ENCODE peak calls at places on chromosomes 11 and 22, in six cellular contexts. One of them, this sample, is unnamed.

GRCh38 chr11:304915-305833 is 2.4 kb upstream of the IFITM2 start:
- DNase-seq in PC-3: peak; percentile 66
- DNase-seq in GM23338: peak; percentile 94
- DNase-seq in GM23248: peak; percentile 87
- DNase-seq in OCI-LY7: peak; percentile 80
- DNase-seq in Karpas-422: peak; percentile 71
- DNase-seq in this sample: peak; percentile 87

GRCh38 chr11:69367211-69367964 is 73.4 kb downstream of the MYEOV start:
- DNase-seq in GM23338: no peak
- DNase-seq in PC-3: peak; percentile 77
- DNase-seq in OCI-LY7: no peak
- DNase-seq in GM23248: peak; percentile 18
- DNase-seq in Karpas-422: no peak
- DNase-seq in this sample: no peak

GRCh38 chr11:70210516-70210915 is 7.4 kb downstream of the FADD start:
- DNase-seq in GM23248: peak; percentile 91
- DNase-seq in Karpas-422: no peak
- DNase-seq in OCI-LY7: no peak
- DNase-seq in PC-3: no peak
- DNase-seq in GM23338: no peak
- DNase-seq in this sample: no peak

GRCh38 chr11:44621784-44622183 is 56.3 kb downstream of the CD82 start:
- DNase-seq in Karpas-422: no peak
- DNase-seq in GM23338: no peak
- DNase-seq in OCI-LY7: no peak
- DNase-seq in GM23248: no peak
- DNase-seq in PC-3: no peak
- DNase-seq in this sample: no peak

GRCh38 chr11:131070365-131070764 is 154.1 kb upstream of the SNX19 start:
- DNase-seq in Karpas-422: no peak
- DNase-seq in GM23248: no peak
- DNase-seq in GM23338: peak; percentile 42
- DNase-seq in OCI-LY7: no peak
- DNase-seq in PC-3: no peak
- DNase-seq in this sample: no peak

GRCh38 chr11:64891215-64891848 is 12.9 kb upstream of the EHD1 start:
- DNase-seq in PC-3: no peak
- DNase-seq in GM23338: no peak
- DNase-seq in OCI-LY7: no peak
- DNase-seq in GM23248: no peak
- DNase-seq in Karpas-422: no peak
- DNase-seq in this sample: peak; percentile 68

GRCh38 chr22:27986937-27987336 is 67.9 kb upstream of the PITPNB start:
- DNase-seq in GM23338: no peak
- DNase-seq in Karpas-422: no peak
- DNase-seq in PC-3: no peak
- DNase-seq in GM23248: no peak
- DNase-seq in OCI-LY7: no peak
- DNase-seq in this sample: no peak

GRCh38 chr11:72079776-72080325 is 491 bp downstream of the NUMA1 start:
- DNase-seq in GM23338: peak; percentile 10
- DNase-seq in Karpas-422: no peak
- DNase-seq in OCI-LY7: peak; percentile 14
- DNase-seq in PC-3: no peak
- DNase-seq in GM23248: peak; percentile 51
- DNase-seq in this sample: peak; percentile 27

GRCh38 chr11:59062602-59063529 is 23.2 kb upstream of the GLYATL1B start:
- DNase-seq in OCI-LY7: no peak
- DNase-seq in Karpas-422: no peak
- DNase-seq in GM23248: no peak
- DNase-seq in GM23338: peak; percentile 36
- DNase-seq in PC-3: no peak
- DNase-seq in this sample: no peak

GRCh38 chr11:125931681-125932080 is 14.2 kb upstream of the VSIG10L2 start:
- DNase-seq in GM23338: no peak
- DNase-seq in PC-3: no peak
- DNase-seq in OCI-LY7: no peak
- DNase-seq in GM23248: no peak
- DNase-seq in Karpas-422: no peak
- DNase-seq in this sample: no peak

DNA sequence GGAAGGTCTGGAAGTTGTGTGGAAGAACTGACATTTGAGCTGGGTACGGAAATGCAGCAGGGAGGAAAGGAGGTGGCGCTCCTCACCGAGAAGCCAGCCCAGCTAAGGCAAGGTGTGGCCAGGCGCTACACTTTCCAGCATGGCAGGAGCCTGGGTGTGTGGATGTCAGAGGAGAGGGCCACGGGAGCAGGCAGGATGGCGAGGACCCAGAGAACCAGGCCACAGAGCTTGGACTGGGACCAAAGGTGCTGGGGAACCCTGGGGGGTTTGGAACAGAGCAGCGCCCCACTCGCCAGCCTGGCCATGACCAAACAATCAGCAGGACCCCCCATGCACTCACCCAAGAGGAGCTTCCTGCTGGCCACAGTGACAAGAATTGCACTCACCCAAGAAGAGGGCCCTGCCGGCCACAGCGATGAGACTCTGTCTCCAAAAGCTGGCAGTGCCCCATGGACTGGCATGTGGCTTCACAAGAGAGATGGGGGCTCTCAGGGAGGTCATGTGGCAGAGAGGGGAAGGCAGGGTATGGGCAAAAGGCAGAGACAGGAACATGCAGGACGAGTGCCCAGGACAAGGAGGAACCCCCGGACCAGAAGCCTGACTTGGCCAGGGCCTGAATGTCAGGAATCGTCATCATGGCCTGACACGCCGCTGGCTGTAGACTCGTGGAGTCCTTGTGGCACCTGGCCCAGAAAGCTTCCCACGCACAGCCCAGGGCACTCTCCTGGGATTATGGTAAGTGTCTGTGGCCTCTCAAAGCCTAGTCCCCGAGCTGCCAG is 45.4 kb downstream of the IGF2 start:
- DNase-seq in OCI-LY7: no peak
- DNase-seq in PC-3: no peak
- DNase-seq in GM23248: peak; percentile 93
- DNase-seq in Karpas-422: no peak
- DNase-seq in GM23338: no peak
- DNase-seq in this sample: no peak
- H3K9me2 ChIP-seq in OCI-LY7: no peaks in the 10 kb centered on the region
- H3K9me2 ChIP-seq in PC-3: no peaks in the 10 kb centered on the region
- H3K9me2 ChIP-seq in GM23248: no peaks in the 10 kb centered on the region
- H3K9me2 ChIP-seq in Karpas-422: no peaks in the 10 kb centered on the region
- H3K9me2 ChIP-seq in GM23338: no peaks in the 10 kb centered on the region
- H3K9me2 ChIP-seq in this sample: no peaks in the 10 kb centered on the region

DNA sequence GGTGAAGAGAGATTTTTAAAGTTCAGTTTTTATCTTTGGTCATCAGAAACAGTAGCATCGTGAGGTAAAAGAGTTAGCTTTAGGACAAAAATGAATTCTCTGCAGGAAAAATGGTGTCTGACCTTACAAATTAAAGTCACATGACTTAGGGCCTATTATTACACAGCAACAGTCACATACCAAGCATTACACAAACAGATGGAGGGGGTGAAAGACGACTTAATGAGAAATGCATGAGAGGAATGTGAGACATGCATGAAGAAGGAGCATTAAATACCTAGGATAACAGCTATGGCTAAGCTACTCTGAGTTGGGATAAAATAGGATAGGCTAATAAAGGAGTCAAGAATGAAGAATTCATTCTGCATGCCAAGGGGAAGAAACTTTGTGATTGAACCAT is 77.5 kb downstream of the BLID start:
- DNase-seq in OCI-LY7: no peak
- DNase-seq in Karpas-422: no peak
- DNase-seq in PC-3: peak; percentile 23
- DNase-seq in GM23248: peak; percentile 89
- DNase-seq in GM23338: peak; percentile 74
- DNase-seq in this sample: no peak
- H3K9me2 ChIP-seq in OCI-LY7: no peaks in the 10 kb centered on the region
- H3K9me2 ChIP-seq in Karpas-422: no peaks in the 10 kb centered on the region
- H3K9me2 ChIP-seq in PC-3: no peaks in the 10 kb centered on the region
- H3K9me2 ChIP-seq in GM23248: no peaks in the 10 kb centered on the region
- H3K9me2 ChIP-seq in GM23338: peaks cover 5% of the 10 kb centered on the region
- H3K9me2 ChIP-seq in this sample: no peaks in the 10 kb centered on the region

GRCh38 chr11:119228535-119229302 is 22.6 kb downstream of the CBL start:
- DNase-seq in GM23248: no peak
- DNase-seq in Karpas-422: no peak
- DNase-seq in GM23338: no peak
- DNase-seq in OCI-LY7: no peak
- DNase-seq in PC-3: no peak
- DNase-seq in this sample: no peak
- H3K9me2 ChIP-seq in GM23248: no peaks in the 10 kb centered on the region
- H3K9me2 ChIP-seq in Karpas-422: no peaks in the 10 kb centered on the region
- H3K9me2 ChIP-seq in GM23338: no peaks in the 10 kb centered on the region
- H3K9me2 ChIP-seq in OCI-LY7: no peaks in the 10 kb centered on the region
- H3K9me2 ChIP-seq in PC-3: no peaks in the 10 kb centered on the region
- H3K9me2 ChIP-seq in this sample: no peaks in the 10 kb centered on the region

GRCh38 chr11:48028909-48029685 is 48.7 kb downstream of the PTPRJ start:
- DNase-seq in OCI-LY7: peak; percentile 58
- DNase-seq in Karpas-422: peak; percentile 59
- DNase-seq in GM23338: no peak
- DNase-seq in PC-3: no peak
- DNase-seq in GM23248: peak; percentile 27
- DNase-seq in this sample: no peak

GRCh38 chr11:48033918-48034341 is 53.6 kb downstream of the PTPRJ start:
- DNase-seq in OCI-LY7: no peak
- DNase-seq in GM23248: no peak
- DNase-seq in GM23338: no peak
- DNase-seq in Karpas-422: peak; percentile 73
- DNase-seq in PC-3: no peak
- DNase-seq in this sample: no peak

GRCh38 chr11:48029686-48030279 is 49.4 kb downstream of the PTPRJ start:
- DNase-seq in GM23248: no peak
- DNase-seq in GM23338: no peak
- DNase-seq in Karpas-422: peak; percentile 40
- DNase-seq in OCI-LY7: no peak
- DNase-seq in PC-3: no peak
- DNase-seq in this sample: no peak

GRCh38 chr11:48034926-48035876 is 54.8 kb downstream of the PTPRJ start:
- DNase-seq in OCI-LY7: no peak
- DNase-seq in GM23338: no peak
- DNase-seq in Karpas-422: peak; percentile 76
- DNase-seq in GM23248: peak; percentile 54
- DNase-seq in PC-3: no peak
- DNase-seq in this sample: no peak

DNA sequence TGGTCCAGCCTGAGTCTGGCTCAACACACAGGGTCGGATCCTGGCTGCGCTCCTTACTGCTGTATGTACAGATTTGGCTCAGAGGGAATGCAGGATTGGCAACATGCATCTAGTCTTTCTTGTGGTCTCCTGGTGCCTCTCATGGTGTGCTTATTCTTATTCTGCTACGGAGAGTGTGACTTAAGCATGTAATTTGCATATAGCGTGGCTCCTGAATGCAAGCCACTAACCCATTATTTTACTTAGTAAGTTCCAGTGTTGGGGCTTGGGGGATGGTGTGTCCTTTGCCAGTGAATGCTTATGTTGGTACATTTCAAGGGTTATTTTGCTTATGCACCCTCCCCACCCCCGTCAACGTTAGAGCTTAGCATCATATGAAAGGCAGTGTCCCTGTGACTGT is 51.2 kb downstream of the PTPRJ start:
- DNase-seq in GM23248: no peak
- DNase-seq in Karpas-422: peak; percentile 84
- DNase-seq in PC-3: no peak
- DNase-seq in OCI-LY7: no peak
- DNase-seq in GM23338: no peak
- DNase-seq in this sample: no peak
- H3K9me2 ChIP-seq in GM23248: no peaks in the 10 kb centered on the region
- H3K9me2 ChIP-seq in Karpas-422: no peaks in the 10 kb centered on the region
- H3K9me2 ChIP-seq in PC-3: no peaks in the 10 kb centered on the region
- H3K9me2 ChIP-seq in OCI-LY7: no peaks in the 10 kb centered on the region
- H3K9me2 ChIP-seq in GM23338: no peaks in the 10 kb centered on the region
- H3K9me2 ChIP-seq in this sample: no peaks in the 10 kb centered on the region

DNA sequence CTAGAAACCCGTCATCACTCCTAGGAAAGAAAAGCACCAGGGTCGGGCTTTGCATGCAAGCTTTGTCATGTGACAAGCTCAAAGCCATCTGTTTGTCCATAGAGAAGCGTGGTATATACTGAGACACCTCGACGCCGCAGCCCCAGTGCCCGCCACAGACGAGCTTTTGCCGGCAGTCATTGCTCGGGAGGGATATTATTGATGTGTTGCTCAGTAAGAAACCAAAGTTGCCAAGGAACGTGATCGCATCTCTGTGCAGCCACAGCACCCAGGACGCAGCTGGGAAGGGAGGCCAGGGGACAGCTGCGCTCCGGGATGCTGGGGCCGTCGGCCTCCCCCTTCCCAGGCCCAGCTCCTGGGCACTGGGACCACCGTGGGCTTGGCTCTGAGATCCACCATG is 89.5 kb upstream of the KCNQ1OT1 start:
- DNase-seq in PC-3: no peak
- DNase-seq in Karpas-422: no peak
- DNase-seq in GM23248: no peak
- DNase-seq in OCI-LY7: no peak
- DNase-seq in GM23338: no peak
- DNase-seq in this sample: no peak
- H3K9me2 ChIP-seq in PC-3: no peaks in the 10 kb centered on the region
- H3K9me2 ChIP-seq in Karpas-422: no peaks in the 10 kb centered on the region
- H3K9me2 ChIP-seq in GM23248: no peaks in the 10 kb centered on the region
- H3K9me2 ChIP-seq in OCI-LY7: no peaks in the 10 kb centered on the region
- H3K9me2 ChIP-seq in GM23338: no peaks in the 10 kb centered on the region
- H3K9me2 ChIP-seq in this sample: no peaks in the 10 kb centered on the region

This sample was measured in hepatocyte.